ENCODE peak calls at places on chromosomes 4 and X, in four cellular contexts. One of them, this sample, is unnamed.

GRCh38 chr4:12852338-12853307 is 631.5 kb downstream of the RAB28 start:
- DNase-seq in WTC11: no peak
- DNase-seq in PC-3: peak; percentile 73
- DNase-seq in heart left ventricle: no peak
- DNase-seq in this sample: peak; percentile 24

GRCh38 chr4:153152453-153153338 is 51.5 kb upstream of the TRIM2 start:
- DNase-seq in WTC11: peak; percentile 51
- DNase-seq in PC-3: no peak
- DNase-seq in heart left ventricle: no peak
- DNase-seq in this sample: peak; percentile 44

GRCh38 chrX:35098419-35098818 is 155.8 kb downstream of the FAM47B start:
- DNase-seq in WTC11: no peak
- DNase-seq in PC-3: no peak
- DNase-seq in heart left ventricle: no peak
- DNase-seq in this sample: no peak

GRCh38 chr4:106222548-106222947 is 93.5 kb downstream of the TBCK start:
- DNase-seq in WTC11: no peak
- DNase-seq in PC-3: no peak
- DNase-seq in heart left ventricle: no peak
- DNase-seq in this sample: no peak

GRCh38 chr4:110636231-110636676 is 13.4 kb upstream of the PITX2 start:
- DNase-seq in WTC11: no peak
- DNase-seq in PC-3: no peak
- DNase-seq in heart left ventricle: no peak
- DNase-seq in this sample: peak; percentile 19

GRCh38 chr4:41142946-41143720 is 71.2 kb downstream of the APBB2 start:
- DNase-seq in WTC11: no peak
- DNase-seq in PC-3: peak; percentile 29
- DNase-seq in heart left ventricle: peak; percentile 40
- DNase-seq in this sample: no peak

GRCh38 chrX:150037041-150037440 is 98.8 kb upstream of the EOLA2 start:
- DNase-seq in WTC11: no peak
- DNase-seq in PC-3: peak; percentile 24
- DNase-seq in heart left ventricle: no peak
- DNase-seq in this sample: no peak

GRCh38 chr4:153564630-153565525 is 98.7 kb downstream of the TMEM131L start:
- DNase-seq in WTC11: no peak
- DNase-seq in PC-3: peak; percentile 48
- DNase-seq in heart left ventricle: no peak
- DNase-seq in this sample: no peak

GRCh38 chrX:54928876-54929275 is 8.3 kb downstream of the TRO start:
- DNase-seq in WTC11: no peak
- DNase-seq in PC-3: no peak
- DNase-seq in heart left ventricle: no peak
- DNase-seq in this sample: no peak

GRCh38 chr4:21827575-21827974 is 121.0 kb downstream of the KCNIP4 start:
- DNase-seq in WTC11: no peak
- DNase-seq in PC-3: peak; percentile 53
- DNase-seq in heart left ventricle: no peak
- DNase-seq in this sample: no peak

GRCh38 chr4:970854-971520 is 2.4 kb downstream of the DGKQ start:
- DNase-seq in WTC11: no peak
- DNase-seq in PC-3: peak; percentile 9
- DNase-seq in heart left ventricle: no peak
- DNase-seq in this sample: no peak

GRCh38 chrX:153411255-153411987 is at the start of gene ZFP92:
- DNase-seq in WTC11: no peak
- DNase-seq in PC-3: no peak
- DNase-seq in heart left ventricle: peak; percentile 45
- DNase-seq in this sample: peak; percentile 86

GRCh38 chr4:24796632-24797031 is 1.3 kb downstream of the SOD3 start:
- DNase-seq in WTC11: no peak
- DNase-seq in PC-3: no peak
- DNase-seq in heart left ventricle: no peak
- DNase-seq in this sample: no peak

GRCh38 chrX:150100261-150100660 is 162.0 kb upstream of the EOLA2 start:
- DNase-seq in WTC11: no peak
- DNase-seq in PC-3: no peak
- DNase-seq in heart left ventricle: no peak
- DNase-seq in this sample: no peak

GRCh38 chrX:96182366-96182765 is 502.3 kb upstream of the DIAPH2 start:
- DNase-seq in WTC11: peak; percentile 44
- DNase-seq in PC-3: peak; percentile 69
- DNase-seq in heart left ventricle: no peak
- DNase-seq in this sample: no peak

GRCh38 chr4:67234296-67234695 is 311.0 kb downstream of the CENPC start:
- DNase-seq in WTC11: no peak
- DNase-seq in PC-3: no peak
- DNase-seq in heart left ventricle: no peak
- DNase-seq in this sample: no peak

GRCh38 chr4:54717694-54718093 is 59.9 kb downstream of the KIT start:
- DNase-seq in WTC11: no peak
- DNase-seq in PC-3: no peak
- DNase-seq in heart left ventricle: no peak
- DNase-seq in this sample: no peak

GRCh38 chrX:106935175-106935574 is 15.0 kb downstream of the CLDN2 start:
- DNase-seq in WTC11: no peak
- DNase-seq in PC-3: no peak
- DNase-seq in heart left ventricle: no peak
- DNase-seq in this sample: no peak

GRCh38 chr4:22427676-22428075 is 88.2 kb downstream of the ADGRA3 start:
- DNase-seq in WTC11: no peak
- DNase-seq in PC-3: no peak
- DNase-seq in heart left ventricle: no peak
- DNase-seq in this sample: no peak

GRCh38 chr4:39181520-39181904 is 817 bp upstream of the WDR19 start:
- DNase-seq in WTC11: no peak
- DNase-seq in PC-3: no peak
- DNase-seq in heart left ventricle: no peak
- DNase-seq in this sample: no peak

GRCh38 chr4:53889335-53890084 is 174.9 kb downstream of the CHIC2 start:
- DNase-seq in WTC11: no peak
- DNase-seq in PC-3: no peak
- DNase-seq in heart left ventricle: no peak
- DNase-seq in this sample: no peak

GRCh38 chr4:38489924-38490639 is 173.9 kb upstream of the KLF3 start:
- DNase-seq in WTC11: no peak
- DNase-seq in PC-3: peak; percentile 48
- DNase-seq in heart left ventricle: peak; percentile 46
- DNase-seq in this sample: no peak

GRCh38 chr4:168766537-168767316 is 243.3 kb downstream of the CBR4 start:
- DNase-seq in WTC11: no peak
- DNase-seq in PC-3: peak; percentile 60
- DNase-seq in heart left ventricle: no peak
- DNase-seq in this sample: no peak

GRCh38 chr4:25941441-25941840 is 27.4 kb downstream of the SMIM20 start:
- DNase-seq in WTC11: no peak
- DNase-seq in PC-3: no peak
- DNase-seq in heart left ventricle: no peak
- DNase-seq in this sample: no peak

GRCh38 chrX:8731579-8732395 is at the start of gene ANOS1:
- DNase-seq in WTC11: peak; percentile 78
- DNase-seq in PC-3: peak; percentile 56
- DNase-seq in heart left ventricle: peak; percentile 72
- DNase-seq in this sample: no peak

GRCh38 chrX:10172867-10173266 is 16.1 kb downstream of the CLCN4 start:
- DNase-seq in WTC11: peak; percentile 16
- DNase-seq in PC-3: no peak
- DNase-seq in heart left ventricle: no peak
- DNase-seq in this sample: no peak

GRCh38 chr4:114599231-114600065 is 841 bp downstream of the UGT8 start:
- DNase-seq in WTC11: peak; percentile 53
- DNase-seq in PC-3: no peak
- DNase-seq in heart left ventricle: no peak
- DNase-seq in this sample: peak; percentile 15

GRCh38 chr4:157804169-157804543 is 368.7 kb downstream of the GASK1B start:
- DNase-seq in WTC11: no peak
- DNase-seq in PC-3: no peak
- DNase-seq in heart left ventricle: no peak
- DNase-seq in this sample: no peak

GRCh38 chr4:157803441-157804168 is 369.2 kb downstream of the GASK1B start:
- DNase-seq in WTC11: no peak
- DNase-seq in PC-3: no peak
- DNase-seq in heart left ventricle: no peak
- DNase-seq in this sample: no peak

GRCh38 chr4:157806176-157806575 is 366.6 kb downstream of the GASK1B start:
- DNase-seq in WTC11: no peak
- DNase-seq in PC-3: no peak
- DNase-seq in heart left ventricle: no peak
- DNase-seq in this sample: no peak

GRCh38 chr4:157808796-157809408 is 363.9 kb downstream of the GASK1B start:
- DNase-seq in WTC11: no peak
- DNase-seq in PC-3: no peak
- DNase-seq in heart left ventricle: no peak
- DNase-seq in this sample: no peak

GRCh38 chr4:157804986-157805385 is 367.8 kb downstream of the GASK1B start:
- DNase-seq in WTC11: no peak
- DNase-seq in PC-3: peak; percentile 23
- DNase-seq in heart left ventricle: no peak
- DNase-seq in this sample: no peak
- TF ChIP-seq CTCF in WTC11: no peak
- TF ChIP-seq CTCF in PC-3: peak; percentile 43
- TF ChIP-seq CTCF in heart left ventricle: no peak
- TF ChIP-seq CTCF in this sample: no peak

DNA sequence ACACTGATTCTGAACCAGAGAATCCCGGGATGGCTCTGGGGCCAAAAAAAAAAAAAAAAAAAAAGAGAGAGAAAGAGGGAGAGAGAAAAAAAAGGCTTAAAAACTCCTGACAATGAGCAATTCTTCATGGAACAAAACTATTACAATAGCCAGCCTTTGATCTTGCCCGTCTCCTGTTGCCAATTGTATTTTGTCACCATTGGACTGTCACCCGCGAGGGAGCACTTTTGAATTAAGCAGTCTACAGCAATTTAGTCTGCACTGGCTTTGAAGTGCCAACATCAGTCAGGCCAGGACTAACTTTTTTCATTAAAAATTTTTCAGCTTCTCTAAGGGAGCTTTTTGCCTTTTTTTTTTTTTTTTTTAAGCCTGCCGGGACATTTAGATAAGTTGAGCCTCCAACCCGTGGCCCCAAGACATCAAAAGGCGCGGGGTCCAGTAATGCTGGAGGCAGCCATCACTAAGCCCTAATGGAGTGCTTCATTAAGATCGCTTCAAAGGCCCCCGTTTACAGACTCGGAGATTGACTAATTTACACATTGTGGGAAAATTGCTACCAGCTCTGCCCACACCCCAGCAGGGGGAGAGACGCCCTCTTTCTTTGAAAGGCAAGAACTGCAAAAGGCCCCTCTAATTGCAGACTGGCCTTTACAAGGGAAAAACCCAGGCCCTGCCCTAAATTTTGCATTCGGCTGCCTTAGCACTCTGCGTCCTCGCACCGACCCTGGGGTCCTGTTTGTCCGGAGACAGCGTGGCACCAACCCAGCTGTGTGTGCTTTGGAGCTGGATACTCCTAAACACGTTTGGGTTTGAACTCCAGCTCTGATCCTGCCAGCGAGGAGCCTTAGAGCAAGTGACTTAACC is 98.1 kb upstream of the MSX1 start:
- DNase-seq in WTC11: peak; percentile 69
- DNase-seq in PC-3: no peak
- DNase-seq in heart left ventricle: no peak
- DNase-seq in this sample: no peak
- TF ChIP-seq CTCF in WTC11: peak; percentile 37
- TF ChIP-seq CTCF in PC-3: peak; percentile 15
- TF ChIP-seq CTCF in heart left ventricle: no peak
- TF ChIP-seq CTCF in this sample: peak; percentile 26

DNA sequence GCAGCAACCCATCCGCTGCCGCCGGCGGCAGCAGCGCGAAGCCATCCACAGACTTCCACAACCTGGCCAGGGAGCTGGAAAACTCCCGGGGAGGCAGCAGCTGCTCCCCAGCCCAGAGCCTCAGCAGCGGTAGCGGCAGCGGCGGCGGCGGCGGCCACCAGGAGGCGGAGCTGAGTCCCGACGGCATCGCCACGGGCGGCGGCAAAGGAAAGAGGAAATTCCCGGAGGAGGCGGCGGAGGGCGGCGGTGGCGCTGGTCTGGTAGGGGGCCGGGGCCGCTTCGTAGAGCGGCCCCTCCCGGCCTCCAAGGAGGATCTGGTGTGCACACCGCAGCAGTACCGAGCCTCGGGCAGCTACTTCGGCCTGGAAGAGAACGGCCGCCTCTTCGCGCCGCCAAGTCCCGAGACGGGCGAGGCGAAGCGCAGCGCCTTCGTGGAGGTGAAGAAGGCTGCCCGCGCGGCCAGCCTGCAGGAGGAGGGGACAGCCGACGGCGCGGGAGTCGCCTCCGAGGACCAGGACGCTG is 4.9 kb downstream of the PRDM8 start:
- DNase-seq in WTC11: peak; percentile 85
- DNase-seq in PC-3: peak; percentile 32
- DNase-seq in heart left ventricle: peak; percentile 86
- DNase-seq in this sample: peak; percentile 90
- TF ChIP-seq CTCF in WTC11: peak; percentile 64
- TF ChIP-seq CTCF in PC-3: peak; percentile 54
- TF ChIP-seq CTCF in heart left ventricle: peak; percentile 86
- TF ChIP-seq CTCF in this sample: peak; percentile 92

GRCh38 chr4:65089666-65090065 is 580.6 kb downstream of the EPHA5 start:
- DNase-seq in WTC11: no peak
- DNase-seq in PC-3: peak; percentile 83
- DNase-seq in heart left ventricle: no peak
- DNase-seq in this sample: no peak
- TF ChIP-seq CTCF in WTC11: no peak
- TF ChIP-seq CTCF in PC-3: peak; percentile 79
- TF ChIP-seq CTCF in heart left ventricle: no peak
- TF ChIP-seq CTCF in this sample: no peak

GRCh38 chr4:175106301-175106700 is 188.1 kb downstream of the ADAM29 start:
- DNase-seq in WTC11: no peak
- DNase-seq in PC-3: peak; percentile 9
- DNase-seq in heart left ventricle: no peak
- DNase-seq in this sample: no peak

GRCh38 chr4:175109933-175110332 is 191.8 kb downstream of the ADAM29 start:
- DNase-seq in WTC11: peak; percentile 60
- DNase-seq in PC-3: no peak
- DNase-seq in heart left ventricle: no peak
- DNase-seq in this sample: no peak
- TF ChIP-seq CTCF in WTC11: peak; percentile 37
- TF ChIP-seq CTCF in PC-3: peak; percentile 21
- TF ChIP-seq CTCF in heart left ventricle: no peak
- TF ChIP-seq CTCF in this sample: no peak

This sample was measured in GM20000.